ENCODE peak calls at places on chromosome 15, in eight cellular contexts. A is mammary epithelial cell, E is neuronal stem cell, K is body of pancreas, L is uterus, Q is cardiac muscle cell, P is prostate gland, I is adrenal gland. C is an unnamed sample.
A peak's percentile ranks its signal among the peaks of the same experiment; 100 is the strongest.

GRCh38 chr15:95495033-95495541 is 835.4 kb upstream of the NR2F2 start:
- DNase-seq in A (no peak), E (no peak), K (no peak), L (no peak), Q (peak; percentile 18), P (peak; percentile 5), I (no peak), C (peak; percentile 39)

GRCh38 chr15:42427429-42428223 is 63.3 kb downstream of the ZNF106 start:
- DNase-seq in A (peak; percentile 3), E (no peak), K (no peak), L (no peak), Q (peak; percentile 64), P (no peak), I (no peak), C (no peak)

GRCh38 chr15:43067717-43068461 is 37.9 kb downstream of the UBR1 start:
- DNase-seq in A (peak; percentile 90), E (no peak), K (no peak), L (no peak), Q (peak; percentile 36), P (no peak), I (no peak), C (no peak)

GRCh38 chr15:100261302-100262240 is 80.2 kb downstream of the ADAMTS17 start:
- DNase-seq in A (no peak), E (no peak), K (no peak), L (no peak), Q (no peak), P (no peak), I (no peak), C (no peak)

GRCh38 chr15:43251863-43252241 is 14.9 kb downstream of the TGM5 start:
- DNase-seq in A (no peak), E (no peak), K (no peak), L (no peak), Q (no peak), P (no peak), I (no peak), C (no peak)

GRCh38 chr15:68214838-68215234 is 9.7 kb upstream of the CALML4 start:
- DNase-seq in A (no peak), E (no peak), K (no peak), L (no peak), Q (no peak), P (no peak), I (peak; percentile 12), C (no peak)

GRCh38 chr15:64911317-64912186 is at the start of gene ANKDD1A:
- DNase-seq in A (peak; percentile 57), E (peak; percentile 64), K (peak; percentile 61), L (peak; percentile 73), Q (peak; percentile 54), P (peak; percentile 33), I (peak; percentile 88), C (peak; percentile 73)

GRCh38 chr15:54197995-54198394 is 219.8 kb downstream of the UNC13C start:
- DNase-seq in A (no peak), E (no peak), K (no peak), L (no peak), Q (no peak), P (no peak), I (no peak), C (no peak)

GRCh38 chr15:25690673-25691543 is 172.2 kb downstream of the ATP10A start:
- DNase-seq in A (no peak), E (no peak), K (no peak), L (no peak), Q (peak; percentile 54), P (no peak), I (peak; percentile 49), C (no peak)

GRCh38 chr15:38190501-38190900 is 62.1 kb upstream of the SPRED1 start:
- DNase-seq in A (no peak), E (no peak), K (no peak), L (no peak), Q (no peak), P (no peak), I (no peak), C (no peak)

GRCh38 chr15:39784638-39785037 is 2.0 kb upstream of the FSIP1 start:
- DNase-seq in A (no peak), E (no peak), K (no peak), L (no peak), Q (no peak), P (no peak), I (no peak), C (no peak)

GRCh38 chr15:63340353-63340752 is 41.3 kb downstream of the CA12 start:
- DNase-seq in A (no peak), E (no peak), K (no peak), L (no peak), Q (no peak), P (no peak), I (no peak), C (no peak)

GRCh38 chr15:65993226-65993625 is 123.9 kb downstream of the RAB11A start:
- DNase-seq in A (no peak), E (no peak), K (no peak), L (no peak), Q (no peak), P (no peak), I (no peak), C (no peak)

GRCh38 chr15:69755571-69756310 is 303.1 kb downstream of the RPLP1 start:
- DNase-seq in A (peak; percentile 12), E (no peak), K (peak; percentile 27), L (no peak), Q (peak; percentile 29), P (no peak), I (no peak), C (no peak)

GRCh38 chr15:72319360-72319984 is 485 bp downstream of the CELF6 start:
- DNase-seq in A (peak; percentile 39), E (peak; percentile 91), K (peak; percentile 67), L (peak; percentile 43), Q (peak; percentile 75), P (peak; percentile 62), I (peak; percentile 73), C (peak; percentile 85)

GRCh38 chr15:25939122-25939521 is 76.0 kb upstream of the ATP10A start:
- DNase-seq in A (no peak), E (no peak), K (no peak), L (no peak), Q (no peak), P (no peak), I (no peak), C (no peak)

GRCh38 chr15:36185438-36185837 is 394.0 kb upstream of the CDIN1 start:
- DNase-seq in A (no peak), E (no peak), K (no peak), L (no peak), Q (no peak), P (no peak), I (no peak), C (no peak)

GRCh38 chr15:69475769-69476358 is 23.2 kb downstream of the RPLP1 start:
- DNase-seq in A (peak; percentile 65), E (peak; percentile 60), K (peak; percentile 82), L (peak; percentile 71), Q (peak; percentile 82), P (peak; percentile 78), I (peak; percentile 63), C (peak; percentile 74)

GRCh38 chr15:47339800-47340575 is 377.3 kb upstream of the SEMA6D start:
- DNase-seq in A (no peak), E (no peak), K (no peak), L (no peak), Q (peak; percentile 25), P (no peak), I (no peak), C (no peak)

GRCh38 chr15:63601026-63601726 is 4.0 kb downstream of the FBXL22 start:
- DNase-seq in A (no peak), E (peak; percentile 27), K (peak; percentile 39), L (no peak), Q (peak; percentile 38), P (no peak), I (peak; percentile 52), C (peak; percentile 67)

GRCh38 chr15:35481992-35482391 is 64.0 kb downstream of the DPH6 start:
- DNase-seq in A (peak; percentile 95), E (no peak), K (no peak), L (no peak), Q (peak; percentile 48), P (peak; percentile 29), I (peak; percentile 22), C (no peak)

GRCh38 chr15:81544385-81544784 is 170.4 kb upstream of the TMC3 start:
- DNase-seq in A (no peak), E (no peak), K (no peak), L (no peak), Q (no peak), P (no peak), I (no peak), C (no peak)
- H3K4me1 ChIP-seq in A (no peaks in the 10 kb centered on the region), E (peaks cover 2% of the 10 kb centered on the region), K (no peaks in the 10 kb centered on the region), L (no peaks in the 10 kb centered on the region), Q (no peaks in the 10 kb centered on the region), P (no peaks in the 10 kb centered on the region), I (no peaks in the 10 kb centered on the region), C (peaks cover 5% of the 10 kb centered on the region)

GRCh38 chr15:98395974-98396627 is 252.2 kb upstream of the IGF1R start:
- DNase-seq in A (no peak), E (no peak), K (no peak), L (no peak), Q (no peak), P (no peak), I (no peak), C (no peak)
- H3K4me1 ChIP-seq in A (no peaks in the 10 kb centered on the region), E (no peaks in the 10 kb centered on the region), K (no peaks in the 10 kb centered on the region), L (no peaks in the 10 kb centered on the region), Q (no peaks in the 10 kb centered on the region), P (no peaks in the 10 kb centered on the region), I (no peaks in the 10 kb centered on the region), C (no peaks in the 10 kb centered on the region)

DNA sequence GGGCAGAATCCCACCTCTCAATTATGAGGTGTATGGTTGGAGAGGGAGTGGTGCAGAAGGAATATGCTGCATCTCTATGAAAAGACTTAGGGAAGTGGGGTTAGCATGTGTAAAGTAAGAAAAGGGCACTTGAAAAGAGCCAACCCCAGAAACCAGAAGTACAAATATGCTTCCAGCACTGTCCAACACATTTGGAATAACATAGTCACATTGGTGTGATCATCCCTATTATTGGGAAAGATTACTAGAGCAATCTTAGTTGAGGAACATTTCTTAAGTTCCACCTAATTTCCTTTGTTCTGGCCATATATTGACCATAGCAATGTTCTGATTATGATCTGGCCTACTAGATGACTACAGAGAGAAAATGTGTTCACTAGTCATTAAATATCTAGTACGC is 34.3 kb downstream of the HMG20A start:
- DNase-seq in A (no peak), E (no peak), K (no peak), L (no peak), Q (no peak), P (no peak), I (no peak), C (no peak)
- H3K4me1 ChIP-seq in A (peaks cover 20% of the 10 kb centered on the region), E (no peaks in the 10 kb centered on the region), K (peaks cover 21% of the 10 kb centered on the region), L (peaks cover 5% of the 10 kb centered on the region), Q (peaks cover 27% of the 10 kb centered on the region), P (no peaks in the 10 kb centered on the region), I (peaks cover 26% of the 10 kb centered on the region), C (peaks cover 8% of the 10 kb centered on the region)

GRCh38 chr15:79977431-79977940 is 6.5 kb upstream of the BCL2A1 start:
- DNase-seq in A (no peak), E (no peak), K (peak; percentile 58), L (no peak), Q (no peak), P (no peak), I (peak; percentile 46), C (no peak)

GRCh38 chr15:79970921-79971434 is at the start of gene BCL2A1:
- DNase-seq in A (peak; percentile 96), E (no peak), K (peak; percentile 47), L (no peak), Q (peak; percentile 83), P (no peak), I (peak; percentile 28), C (no peak)

GRCh38 chr15:79969175-79969574 is 1.8 kb downstream of the BCL2A1 start:
- DNase-seq in A (no peak), E (no peak), K (no peak), L (no peak), Q (no peak), P (no peak), I (no peak), C (no peak)

GRCh38 chr15:79973445-79974180 is 2.6 kb upstream of the BCL2A1 start:
- DNase-seq in A (no peak), E (no peak), K (no peak), L (no peak), Q (no peak), P (no peak), I (no peak), C (no peak)

GRCh38 chr15:79972861-79973260 is 1.9 kb upstream of the BCL2A1 start:
- DNase-seq in A (no peak), E (no peak), K (no peak), L (no peak), Q (no peak), P (no peak), I (no peak), C (no peak)
- H3K4me1 ChIP-seq in A (no peaks in the 10 kb centered on the region), E (no peaks in the 10 kb centered on the region), K (no peaks in the 10 kb centered on the region), L (no peaks in the 10 kb centered on the region), Q (no peaks in the 10 kb centered on the region), P (no peaks in the 10 kb centered on the region), I (no peaks in the 10 kb centered on the region), C (no peaks in the 10 kb centered on the region)

C was measured in psoas muscle.